ENCODE peak calls at places on chromosomes 3 and 15, in five cellular contexts. R is Daoy, N is AG04450, K is cardiac muscle cell, G is G401. B is an unnamed sample.

GRCh38 chr15:48582472-48583235 is 62.9 kb downstream of the FBN1 start:
- DNase-seq in R (peak), N (peak), K (no peak), G (no peak), B (no peak)

GRCh38 chr15:82021021-82021420 is 24.8 kb downstream of the MEX3B start:
- DNase-seq in R (no peak), N (no peak), K (no peak), G (no peak), B (no peak)

GRCh38 chr15:98684441-98684840 is 36.1 kb downstream of the IGF1R start:
- DNase-seq in R (peak), N (no peak), K (no peak), G (no peak), B (no peak)

GRCh38 chr3:184383033-184383740 is 3.3 kb downstream of the CHRD start:
- DNase-seq in R (no peak), N (no peak), K (no peak), G (peak), B (no peak)

GRCh38 chr3:177603137-177603603 is 405.9 kb upstream of the TBL1XR1 start:
- DNase-seq in R (no peak), N (no peak), K (no peak), G (no peak), B (no peak)

GRCh38 chr15:35741881-35742280 is 195.9 kb upstream of the DPH6 start:
- DNase-seq in R (no peak), N (no peak), K (no peak), G (no peak), B (no peak)

GRCh38 chr15:69314736-69315135 is 16.0 kb downstream of the PAQR5 start:
- DNase-seq in R (no peak), N (no peak), K (no peak), G (no peak), B (no peak)

GRCh38 chr3:126344380-126345041 is 12.7 kb downstream of the KLF15 start:
- DNase-seq in R (no peak), N (no peak), K (no peak), G (no peak), B (no peak)

GRCh38 chr3:171972965-171973364 is 66.4 kb upstream of the FNDC3B start:
- DNase-seq in R (no peak), N (no peak), K (no peak), G (no peak), B (no peak)

GRCh38 chr3:183527421-183527979 is 28.0 kb downstream of the KLHL6 start:
- DNase-seq in R (no peak), N (no peak), K (no peak), G (no peak), B (no peak)

GRCh38 chr15:66772967-66773873 is 71.2 kb downstream of the SMAD6 start:
- DNase-seq in R (no peak), N (no peak), K (peak), G (no peak), B (peak)

GRCh38 chr15:31261266-31262142 is 65.1 kb upstream of the KLF13 start:
- DNase-seq in R (no peak), N (no peak), K (no peak), G (no peak), B (peak)

GRCh38 chr3:140180603-140181002 is 245.6 kb downstream of the CLSTN2 start:
- DNase-seq in R (no peak), N (no peak), K (no peak), G (no peak), B (peak)

GRCh38 chr15:37134699-37135131 is 34.4 kb upstream of the MEIS2 start:
- DNase-seq in R (peak), N (no peak), K (peak), G (peak), B (no peak)

GRCh38 chr15:36527512-36528162 is 51.8 kb upstream of the CDIN1 start:
- DNase-seq in R (no peak), N (no peak), K (no peak), G (no peak), B (no peak)

GRCh38 chr15:68614621-68615035 is 35.8 kb downstream of the CORO2B start:
- DNase-seq in R (no peak), N (no peak), K (peak), G (no peak), B (no peak)

GRCh38 chr3:175951047-175951694 is 1092.0 kb downstream of the NAALADL2 start:
- DNase-seq in R (peak), N (peak), K (no peak), G (no peak), B (no peak)

GRCh38 chr15:88802250-88802990 is 816 bp upstream of the ACAN start:
- DNase-seq in R (no peak), N (no peak), K (no peak), G (no peak), B (no peak)

GRCh38 chr3:46928297-46928696 is 48.2 kb downstream of the CCDC12 start:
- DNase-seq in R (no peak), N (no peak), K (no peak), G (no peak), B (no peak)

GRCh38 chr3:73681610-73682009 is 56.9 kb upstream of the PDZRN3 start:
- DNase-seq in R (no peak), N (peak), K (no peak), G (no peak), B (peak)

GRCh38 chr3:48723725-48724124 is 6.7 kb upstream of the IP6K2 start:
- DNase-seq in R (no peak), N (no peak), K (no peak), G (no peak), B (no peak)

GRCh38 chr3:46143951-46144473 is 64.1 kb downstream of the CCR1 start:
- DNase-seq in R (no peak), N (no peak), K (no peak), G (peak), B (no peak)

GRCh38 chr3:156782319-156782718 is 43.8 kb upstream of the LEKR1 start:
- DNase-seq in R (no peak), N (no peak), K (no peak), G (no peak), B (no peak)

GRCh38 chr3:172903642-172904041 is 153.1 kb downstream of the ECT2 start:
- DNase-seq in R (no peak), N (no peak), K (no peak), G (no peak), B (peak)

GRCh38 chr3:141538568-141538967 is 51.7 kb downstream of the RASA2 start:
- DNase-seq in R (no peak), N (no peak), K (no peak), G (no peak), B (no peak)

GRCh38 chr3:142961539-142961938 is 1.9 kb downstream of the PAQR9 start:
- DNase-seq in R (no peak), N (no peak), K (no peak), G (no peak), B (no peak)

GRCh38 chr15:96121521-96121920 is 209.0 kb upstream of the NR2F2 start:
- DNase-seq in R (no peak), N (no peak), K (no peak), G (no peak), B (no peak)

GRCh38 chr15:68231102-68231818 is 1.7 kb upstream of the CLN6 start:
- DNase-seq in R (no peak), N (no peak), K (no peak), G (no peak), B (no peak)

GRCh38 chr3:13281657-13282527 is 138.2 kb downstream of the NUP210 start:
- DNase-seq in R (peak), N (no peak), K (peak), G (no peak), B (peak)

GRCh38 chr3:178948546-178948945 is 123.1 kb downstream of the ZMAT3 start:
- DNase-seq in R (no peak), N (no peak), K (no peak), G (no peak), B (no peak)

GRCh38 chr15:41883484-41883825 is 10.4 kb downstream of the SPTBN5 start:
- DNase-seq in R (no peak), N (no peak), K (no peak), G (no peak), B (no peak)

GRCh38 chr3:39101022-39101689 is 6.3 kb downstream of the GORASP1 start:
- DNase-seq in R (peak), N (no peak), K (peak), G (peak), B (peak)

GRCh38 chr3:107578523-107578922 is 55.8 kb downstream of the BBX start:
- DNase-seq in R (no peak), N (no peak), K (no peak), G (no peak), B (no peak)

GRCh38 chr3:63886843-63887242 is 23.2 kb downstream of the ATXN7 start:
- DNase-seq in R (no peak), N (no peak), K (no peak), G (peak), B (peak)

GRCh38 chr3:194449913-194450312 is 36.9 kb downstream of the ATP13A3 start:
- DNase-seq in R (no peak), N (no peak), K (no peak), G (no peak), B (no peak)

GRCh38 chr3:70072180-70072579 is 72.6 kb downstream of the SAMMSON start:
- DNase-seq in R (no peak), N (no peak), K (no peak), G (no peak), B (peak)

GRCh38 chr3:46942481-46943236 is 33.9 kb downstream of the CCDC12 start:
- DNase-seq in R (no peak), N (no peak), K (no peak), G (no peak), B (no peak)

GRCh38 chr3:66797916-66798560 is 200.1 kb upstream of the KBTBD8 start:
- DNase-seq in R (no peak), N (peak), K (peak), G (peak), B (peak)

GRCh38 chr3:17033516-17034168 is 148.9 kb downstream of the PLCL2 start:
- DNase-seq in R (no peak), N (no peak), K (peak), G (no peak), B (no peak)